ENCODE peak calls at places on chromosomes 16 and 17, in seven cellular contexts. M is GM10248, U is type B pancreatic cell, G is breast epithelium, C is lung, W is neural crest cell, K is nephron progenitor cell. S is an unnamed sample.

GRCh38 chr17:50893183-50893993 is 27.2 kb upstream of the TOB1 start:
- DNase-seq in M (no peak), U (no peak), G (peak; percentile 90), C (no peak), W (peak; percentile 25), K (peak; percentile 51), S (no peak)

GRCh38 chr17:82782657-82783207 is 30.9 kb downstream of the TBCD start:
- DNase-seq in M (no peak), U (no peak), G (no peak), C (no peak), W (no peak), K (no peak), S (no peak)

GRCh38 chr16:59296002-59296401 is 561.9 kb upstream of the GOT2 start:
- DNase-seq in M (no peak), U (no peak), G (no peak), C (no peak), W (no peak), K (peak; percentile 20), S (no peak)

GRCh38 chr17:33989357-33990148 is 265.5 kb upstream of the CCL2 start:
- DNase-seq in M (no peak), U (no peak), G (no peak), C (no peak), W (no peak), K (no peak), S (no peak)

GRCh38 chr17:36188891-36189306 is 7.7 kb downstream of the CCL3L1 start:
- DNase-seq in M (no peak), U (no peak), G (peak; percentile 74), C (no peak), W (no peak), K (no peak), S (peak; percentile 77)

GRCh38 chr16:62137991-62138390 is 101.8 kb upstream of the CDH8 start:
- DNase-seq in M (no peak), U (no peak), G (no peak), C (no peak), W (no peak), K (no peak), S (no peak)

GRCh38 chr17:42422958-42423712 is at the start of gene CAVIN1:
- DNase-seq in M (peak; percentile 69), U (peak; percentile 83), G (peak; percentile 98), C (peak; percentile 98), W (no peak), K (peak; percentile 81), S (peak; percentile 34)

GRCh38 chr17:16391451-16391850 is 10.6 kb downstream of the UBB start:
- DNase-seq in M (no peak), U (no peak), G (no peak), C (no peak), W (no peak), K (no peak), S (no peak)

GRCh38 chr17:77924757-77925336 is 33.7 kb upstream of the TNRC6C start:
- DNase-seq in M (no peak), U (no peak), G (peak; percentile 57), C (no peak), W (no peak), K (peak; percentile 24), S (no peak)

GRCh38 chr17:30238387-30239088 is 3.0 kb upstream of the SLC6A4 start:
- DNase-seq in M (no peak), U (no peak), G (no peak), C (no peak), W (no peak), K (peak; percentile 58), S (no peak)

GRCh38 chr16:7746971-7747370 is 414.3 kb downstream of the RBFOX1 start:
- DNase-seq in M (no peak), U (no peak), G (no peak), C (no peak), W (no peak), K (no peak), S (no peak)

GRCh38 chr17:3678095-3678820 is 9.6 kb downstream of the EMC6 start:
- DNase-seq in M (no peak), U (no peak), G (no peak), C (no peak), W (no peak), K (peak; percentile 54), S (no peak)

GRCh38 chr17:55795098-55795497 is 44.2 kb downstream of the PCTP start:
- DNase-seq in M (no peak), U (no peak), G (no peak), C (no peak), W (no peak), K (no peak), S (no peak)

GRCh38 chr16:2026461-2027023 is at the start of gene NHERF2:
- DNase-seq in M (no peak), U (no peak), G (no peak), C (no peak), W (no peak), K (peak; percentile 62), S (no peak)

GRCh38 chr16:4365014-4365406 is 6.6 kb upstream of the VASN start:
- DNase-seq in M (peak; percentile 48), U (no peak), G (no peak), C (no peak), W (no peak), K (no peak), S (no peak)

GRCh38 chr16:48335961-48336360 is 49.3 kb downstream of the SIAH1 start:
- DNase-seq in M (no peak), U (no peak), G (no peak), C (no peak), W (no peak), K (no peak), S (no peak)

GRCh38 chr16:5496013-5496412 is 398.4 kb upstream of the EEF2KMT start:
- DNase-seq in M (no peak), U (no peak), G (no peak), C (no peak), W (no peak), K (no peak), S (no peak)

GRCh38 chr17:43823350-43824084 is 9.4 kb downstream of the MPP3 start:
- DNase-seq in M (no peak), U (no peak), G (peak; percentile 84), C (peak; percentile 72), W (no peak), K (no peak), S (no peak)

GRCh38 chr17:30926516-30926915 is 4.8 kb downstream of the ADAP2 start:
- DNase-seq in M (peak; percentile 43), U (no peak), G (no peak), C (no peak), W (no peak), K (no peak), S (no peak)

GRCh38 chr17:28335959-28336871 is 654 bp downstream of the TNFAIP1 start:
- DNase-seq in M (no peak), U (no peak), G (peak; percentile 76), C (peak; percentile 77), W (peak; percentile 18), K (peak; percentile 60), S (peak; percentile 60)

GRCh38 chr16:15770512-15770911 is 86.3 kb downstream of the MYH11 start:
- DNase-seq in M (no peak), U (no peak), G (no peak), C (no peak), W (no peak), K (no peak), S (no peak)

GRCh38 chr16:88103011-88103410 is 151.8 kb downstream of the BANP start:
- DNase-seq in M (no peak), U (no peak), G (no peak), C (no peak), W (no peak), K (no peak), S (no peak)

GRCh38 chr16:71536752-71537499 is 10.7 kb downstream of the CHST4 start:
- DNase-seq in M (no peak), U (no peak), G (no peak), C (no peak), W (no peak), K (no peak), S (no peak)

GRCh38 chr17:4759776-4760236 is 11.9 kb upstream of the TM4SF5 start:
- DNase-seq in M (no peak), U (no peak), G (no peak), C (no peak), W (no peak), K (no peak), S (no peak)

GRCh38 chr16:55169780-55170179 is 154.2 kb upstream of the IRX6 start:
- DNase-seq in M (no peak), U (no peak), G (no peak), C (peak; percentile 32), W (no peak), K (no peak), S (no peak)

GRCh38 chr17:80719449-80719848 is 174.8 kb downstream of the RPTOR start:
- DNase-seq in M (no peak), U (no peak), G (no peak), C (no peak), W (no peak), K (no peak), S (no peak)

GRCh38 chr17:80718428-80718827 is 173.8 kb downstream of the RPTOR start:
- DNase-seq in M (no peak), U (no peak), G (no peak), C (no peak), W (peak; percentile 27), K (no peak), S (no peak)

GRCh38 chr17:80717661-80718060 is 173.0 kb downstream of the RPTOR start:
- DNase-seq in M (no peak), U (no peak), G (no peak), C (no peak), W (no peak), K (no peak), S (no peak)

GRCh38 chr17:80722656-80723055 is 178.0 kb downstream of the RPTOR start:
- DNase-seq in M (no peak), U (no peak), G (no peak), C (no peak), W (no peak), K (no peak), S (no peak)

GRCh38 chr17:80720624-80721577 is 176.3 kb downstream of the RPTOR start:
- DNase-seq in M (no peak), U (no peak), G (no peak), C (no peak), W (no peak), K (peak; percentile 21), S (peak; percentile 87)
- TF ChIP-seq CTCF in M (no peak), U (no peak), G (no peak), C (no peak), W (no peak), K (no peak), S (no peak)

DNA sequence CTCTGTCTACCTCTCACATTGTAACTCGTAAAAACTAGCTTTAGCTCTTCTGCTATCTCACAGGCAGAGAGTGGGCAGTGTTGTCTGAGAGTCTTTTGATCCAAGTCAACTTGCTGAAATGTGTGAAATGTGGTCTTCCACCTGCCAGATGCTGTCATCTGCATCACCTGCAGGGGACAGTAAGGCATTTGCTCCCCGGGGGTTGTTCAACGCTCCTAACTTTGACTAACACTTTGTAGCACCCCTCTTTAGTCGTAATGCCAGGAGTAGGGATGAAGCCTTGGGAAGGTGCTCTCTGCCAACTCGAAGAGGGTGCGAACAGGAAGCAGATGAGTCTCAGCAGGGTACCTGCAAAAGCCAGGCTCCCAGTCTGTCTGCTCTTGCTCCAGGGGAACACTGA is 36.1 kb downstream of the SNX11 start:
- DNase-seq in M (peak; percentile 38), U (no peak), G (no peak), C (no peak), W (no peak), K (no peak), S (no peak)
- TF ChIP-seq CTCF in M (no peak), U (no peak), G (no peak), C (no peak), W (no peak), K (no peak), S (no peak)

GRCh38 chr16:70508752-70509151 is 14.6 kb downstream of the COG4 start:
- DNase-seq in M (no peak), U (no peak), G (no peak), C (no peak), W (no peak), K (no peak), S (no peak)
- TF ChIP-seq CTCF in M (peak; percentile 24), U (no peak), G (no peak), C (peak; percentile 4), W (no peak), K (no peak), S (no peak)

GRCh38 chr16:24834459-24835335 is 11.1 kb upstream of the SLC5A11 start:
- DNase-seq in M (peak; percentile 52), U (no peak), G (no peak), C (no peak), W (no peak), K (no peak), S (peak; percentile 19)
- TF ChIP-seq CTCF in M (peak; percentile 62), U (peak; percentile 59), G (no peak), C (no peak), W (peak; percentile 61), K (peak; percentile 5), S (no peak)

S was measured in activated CD8-positive, alpha-beta T cell treated with anti-CD3 and anti-CD28 coated beads for 36 hours.